ENCODE peak calls at places on chromosomes 13 and 19, in seven cellular contexts. D, W, L, Q, N, M and O are unnamed samples.

GRCh38 chr19:37484406-37485115 is 15.4 kb downstream of the ZNF570 start:
- DNase-seq in D (no peak), W (no peak), L (no peak), Q (no peak), N (no peak), M (no peak), O (no peak)

GRCh38 chr13:24723206-24723605 is 40.8 kb upstream of the RNF17 start:
- DNase-seq in D (no peak), W (no peak), L (no peak), Q (no peak), N (no peak), M (no peak), O (no peak)

GRCh38 chr13:34883381-34883780 is 58.7 kb upstream of the NBEA start:
- DNase-seq in D (no peak), W (no peak), L (no peak), Q (no peak), N (no peak), M (no peak), O (no peak)

GRCh38 chr19:38907670-38908069 is 4.3 kb downstream of the CCER2 start:
- DNase-seq in D (no peak), W (no peak), L (no peak), Q (no peak), N (no peak), M (no peak), O (no peak)

GRCh38 chr19:13339869-13340268 is 166.4 kb downstream of the CACNA1A start:
- DNase-seq in D (no peak), W (no peak), L (no peak), Q (no peak), N (no peak), M (no peak), O (no peak)

GRCh38 chr19:16851031-16851712 is 22.0 kb downstream of the SIN3B start:
- DNase-seq in D (no peak), W (no peak), L (peak), Q (no peak), N (peak), M (no peak), O (no peak)

GRCh38 chr19:40716031-40716654 is 543 bp downstream of the COQ8B start:
- DNase-seq in D (no peak), W (peak), L (no peak), Q (peak), N (peak), M (peak), O (no peak)

GRCh38 chr19:11658954-11659353 is 61.7 kb downstream of the ZNF627 start:
- DNase-seq in D (no peak), W (no peak), L (no peak), Q (no peak), N (no peak), M (no peak), O (no peak)

GRCh38 chr13:102877285-102877684 is 31.5 kb downstream of the ERCC5 start:
- DNase-seq in D (peak), W (no peak), L (no peak), Q (no peak), N (peak), M (no peak), O (no peak)

GRCh38 chr19:33193864-33194362 is at the start of gene LRP3:
- DNase-seq in D (no peak), W (no peak), L (peak), Q (no peak), N (no peak), M (no peak), O (peak)

GRCh38 chr19:33559996-33560395 is 38.4 kb upstream of the PEPD start:
- DNase-seq in D (no peak), W (peak), L (peak), Q (no peak), N (no peak), M (no peak), O (no peak)

GRCh38 chr13:75079226-75079625 is 402.7 kb downstream of the TBC1D4 start:
- DNase-seq in D (peak), W (no peak), L (no peak), Q (no peak), N (peak), M (no peak), O (no peak)

GRCh38 chr19:19402656-19403372 is 2.7 kb upstream of the GATAD2A start:
- DNase-seq in D (no peak), W (no peak), L (no peak), Q (no peak), N (no peak), M (no peak), O (no peak)

GRCh38 chr19:38385804-38386257 is 2.0 kb downstream of the GGN start:
- DNase-seq in D (no peak), W (no peak), L (no peak), Q (no peak), N (no peak), M (no peak), O (no peak)